ENCODE peak calls at places on chromosomes 5 and 9, in eight cellular contexts. E, X, O, W, K, Y, I and R are unnamed samples.
A peak's percentile ranks its signal among the peaks of the same experiment; 100 is the strongest.

GRCh38 chr5:94432499-94432898 is 185.9 kb downstream of the KIAA0825 start:
- DNase-seq in E (no peak), X (peak; percentile 88), O (no peak), W (no peak), K (no peak), Y (no peak), I (peak; percentile 29), R (no peak)

GRCh38 chr9:137679249-137679648 is 60.4 kb downstream of the EHMT1 start:
- DNase-seq in E (no peak), X (no peak), O (no peak), W (peak; percentile 66), K (no peak), Y (no peak), I (no peak), R (no peak)

GRCh38 chr5:43357067-43357466 is 43.9 kb upstream of the HMGCS1 start:
- DNase-seq in E (no peak), X (no peak), O (no peak), W (no peak), K (no peak), Y (no peak), I (no peak), R (peak; percentile 55)

GRCh38 chr5:143057580-143057999 is 287.4 kb downstream of the ARHGAP26 start:
- DNase-seq in E (no peak), X (peak; percentile 28), O (no peak), W (no peak), K (no peak), Y (no peak), I (no peak), R (no peak)

GRCh38 chr9:97705354-97705950 is 8.3 kb upstream of the XPA start:
- DNase-seq in E (no peak), X (no peak), O (no peak), W (no peak), K (no peak), Y (no peak), I (no peak), R (peak; percentile 52)

GRCh38 chr9:119302988-119303698 is 66.1 kb downstream of the BRINP1 start:
- DNase-seq in E (no peak), X (peak; percentile 3), O (no peak), W (no peak), K (no peak), Y (no peak), I (no peak), R (no peak)

GRCh38 chr9:115202960-115203751 is 85.2 kb upstream of the TNC start:
- DNase-seq in E (no peak), X (peak; percentile 96), O (no peak), W (no peak), K (no peak), Y (peak; percentile 20), I (no peak), R (no peak)

GRCh38 chr9:136720887-136721338 is 8.5 kb downstream of the DIPK1B start:
- DNase-seq in E (peak; percentile 29), X (no peak), O (no peak), W (no peak), K (no peak), Y (no peak), I (no peak), R (no peak)

GRCh38 chr5:14872070-14872989 is 752 bp upstream of the ANKH start:
- DNase-seq in E (peak; percentile 56), X (peak; percentile 66), O (peak; percentile 31), W (peak; percentile 88), K (peak; percentile 58), Y (peak; percentile 85), I (peak; percentile 86), R (peak; percentile 72)

GRCh38 chr9:116157436-116158138 is 4.0 kb downstream of the PAPPA start:
- DNase-seq in E (no peak), X (peak; percentile 80), O (no peak), W (no peak), K (no peak), Y (no peak), I (no peak), R (no peak)

GRCh38 chr9:129125478-129125877 is 14.3 kb downstream of the PTPA start:
- DNase-seq in E (no peak), X (peak; percentile 88), O (no peak), W (no peak), K (no peak), Y (no peak), I (no peak), R (no peak)

GRCh38 chr9:69743930-69744329 is 15.9 kb downstream of the PTAR1 start:
- DNase-seq in E (no peak), X (no peak), O (no peak), W (no peak), K (no peak), Y (no peak), I (peak; percentile 2), R (no peak)

GRCh38 chr9:69746859-69747560 is 12.8 kb downstream of the PTAR1 start:
- DNase-seq in E (no peak), X (no peak), O (no peak), W (no peak), K (no peak), Y (no peak), I (no peak), R (no peak)

GRCh38 chr9:69748304-69748703 is 11.5 kb downstream of the PTAR1 start:
- DNase-seq in E (no peak), X (no peak), O (no peak), W (no peak), K (no peak), Y (no peak), I (no peak), R (no peak)

GRCh38 chr9:69745716-69746538 is 13.9 kb downstream of the PTAR1 start:
- DNase-seq in E (no peak), X (peak; percentile 62), O (no peak), W (no peak), K (no peak), Y (no peak), I (peak; percentile 11), R (no peak)

DNA sequence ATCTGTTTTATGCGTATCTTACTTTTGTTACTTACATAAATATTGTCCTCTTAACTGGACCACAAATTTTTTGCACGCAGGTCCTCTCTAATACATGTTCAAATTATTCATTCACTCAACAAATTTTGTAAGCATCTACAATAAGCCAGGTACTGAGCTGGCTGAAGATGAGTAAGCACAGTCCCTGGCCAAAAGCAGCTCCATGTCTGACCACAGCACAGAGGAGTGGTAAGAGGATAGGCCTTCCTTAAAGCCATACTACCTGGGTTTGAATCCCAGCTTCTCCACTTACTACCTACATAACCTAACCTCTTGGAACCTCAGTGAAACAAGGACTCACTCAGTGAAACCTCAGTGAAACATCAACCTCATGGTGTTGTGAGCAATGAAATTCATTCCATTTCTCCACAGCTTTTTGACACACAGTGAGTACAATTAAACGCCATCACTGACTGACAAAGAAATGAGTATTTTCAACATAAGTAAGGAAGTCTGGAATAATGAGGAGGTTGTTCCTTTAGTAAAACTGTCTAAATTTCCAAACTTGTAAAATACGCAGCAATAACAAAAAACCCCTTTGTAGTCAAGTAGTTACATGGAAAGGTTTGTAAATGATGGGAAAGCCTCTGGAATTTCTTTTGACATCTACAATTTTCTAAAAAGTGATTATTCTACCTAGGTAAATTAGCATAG is 15.0 kb downstream of the PTAR1 start:
- DNase-seq in E (no peak), X (peak; percentile 31), O (no peak), W (no peak), K (no peak), Y (no peak), I (no peak), R (no peak)
- H3K4me3 ChIP-seq in E (no peak overlapping the region), X (no peak overlapping the region), O (no peak overlapping the region), W (no peak overlapping the region), K (no peak overlapping the region), Y (no peak overlapping the region), I (no peak overlapping the region), R (no peak overlapping the region)

DNA sequence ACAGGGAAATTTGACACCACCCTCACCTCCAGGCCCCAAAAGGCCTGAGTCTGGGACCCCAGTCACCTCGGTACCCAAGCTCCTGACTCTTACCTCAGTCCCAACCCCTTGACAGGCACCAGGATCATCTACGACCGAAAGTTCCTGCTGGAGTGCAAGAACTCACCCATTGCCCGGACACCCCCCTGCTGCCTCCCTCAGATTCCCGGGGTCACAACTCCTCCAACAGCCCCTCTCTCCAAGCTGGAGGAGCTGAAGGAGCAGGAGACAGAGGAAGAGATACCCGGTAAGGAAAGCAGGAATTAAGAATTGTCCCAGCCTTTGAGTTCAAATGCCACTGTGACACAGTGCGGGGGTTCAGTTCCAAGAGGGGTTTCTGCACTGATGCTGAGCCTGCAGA is 1.3 kb downstream of the EIF4EBP3 start:
- DNase-seq in E (no peak), X (no peak), O (no peak), W (no peak), K (no peak), Y (no peak), I (no peak), R (no peak)
- H3K4me3 ChIP-seq in E (no peak overlapping the region), X (no peak overlapping the region), O (no peak overlapping the region), W (no peak overlapping the region), K (no peak overlapping the region), Y (no peak overlapping the region), I (no peak overlapping the region), R (no peak overlapping the region)

DNA sequence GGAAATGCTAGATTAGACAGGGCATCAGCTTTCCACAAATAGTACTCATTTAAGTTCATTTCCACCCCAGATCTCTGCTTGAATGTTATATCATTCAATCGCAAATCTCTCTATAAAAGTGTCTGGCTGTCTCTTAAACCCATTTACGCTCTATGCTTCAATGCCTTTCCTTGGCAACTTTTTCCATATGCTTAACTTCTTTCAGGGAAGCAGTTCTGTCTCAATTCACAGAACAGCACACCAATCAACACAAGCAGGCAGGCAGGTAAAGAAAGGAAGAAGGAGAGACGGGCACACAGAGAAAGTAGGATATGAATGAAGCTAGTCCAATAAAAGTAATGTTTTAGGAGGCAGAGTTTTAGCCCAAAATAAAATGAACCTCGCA is 243.1 kb downstream of the DENND1A start:
- DNase-seq in E (no peak), X (no peak), O (no peak), W (no peak), K (no peak), Y (no peak), I (no peak), R (no peak)
- H3K4me3 ChIP-seq in E (no peak overlapping the region), X (no peak overlapping the region), O (no peak overlapping the region), W (no peak overlapping the region), K (no peak overlapping the region), Y (no peak overlapping the region), I (no peak overlapping the region), R (no peak overlapping the region)

GRCh38 chr9:37031081-37031480 is 3.0 kb downstream of the PAX5 start:
- DNase-seq in E (no peak), X (no peak), O (no peak), W (no peak), K (no peak), Y (no peak), I (no peak), R (no peak)

GRCh38 chr9:37029304-37029775 is 4.7 kb downstream of the PAX5 start:
- DNase-seq in E (no peak), X (no peak), O (no peak), W (peak; percentile 84), K (no peak), Y (no peak), I (no peak), R (no peak)

GRCh38 chr9:37031902-37032301 is 2.2 kb downstream of the PAX5 start:
- DNase-seq in E (no peak), X (no peak), O (no peak), W (no peak), K (no peak), Y (no peak), I (peak; percentile 36), R (no peak)

GRCh38 chr9:37029776-37030590 is 4.1 kb downstream of the PAX5 start:
- DNase-seq in E (no peak), X (peak; percentile 19), O (no peak), W (peak; percentile 81), K (no peak), Y (no peak), I (no peak), R (no peak)

DNA sequence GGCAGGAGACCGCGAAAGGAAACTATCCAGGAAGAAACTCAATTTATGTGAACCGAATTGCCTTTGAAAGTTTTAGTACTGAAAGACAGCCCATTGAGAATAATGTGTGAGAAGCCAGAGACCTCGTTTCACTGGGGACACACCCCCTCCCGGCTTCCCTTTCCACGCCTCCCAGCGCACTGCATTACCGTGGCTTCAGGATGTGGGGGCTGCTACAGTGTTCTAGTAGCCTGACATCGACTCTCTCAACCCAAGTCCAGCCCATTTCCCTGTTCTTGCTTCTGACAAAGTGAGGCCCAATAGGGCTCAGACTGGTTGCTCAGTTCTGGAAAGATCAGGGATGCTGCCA is 3.5 kb downstream of the PAX5 start:
- DNase-seq in E (no peak), X (no peak), O (no peak), W (peak; percentile 79), K (no peak), Y (no peak), I (no peak), R (no peak)
- H3K4me3 ChIP-seq in E (no peak overlapping the region), X (no peak overlapping the region), O (no peak overlapping the region), W (peak overlapping the region; percentile 13), K (no peak overlapping the region), Y (no peak overlapping the region), I (no peak overlapping the region), R (no peak overlapping the region)